ENCODE peak calls at places on chromosomes 5 and 9, in six cellular contexts. One of them, this sample, is unnamed.

GRCh38 chr5:75886706-75887105 is 169.5 kb upstream of the POC5 start:
- DNase-seq in A549: no peak
- DNase-seq in SK-N-SH: no peak
- DNase-seq in naive thymus-derived CD4-positive, alpha-beta T cell: no peak
- DNase-seq in body of pancreas: no peak
- DNase-seq in pancreas: no peak
- DNase-seq in this sample: no peak

GRCh38 chr5:150469718-150470470 is 20.4 kb upstream of the RPS14 start:
- DNase-seq in pancreas: no peak
- DNase-seq in body of pancreas: no peak
- DNase-seq in A549: peak; percentile 46
- DNase-seq in naive thymus-derived CD4-positive, alpha-beta T cell: no peak
- DNase-seq in SK-N-SH: no peak
- DNase-seq in this sample: no peak

GRCh38 chr5:173627860-173628392 is 11.5 kb upstream of the BOD1 start:
- DNase-seq in SK-N-SH: no peak
- DNase-seq in A549: no peak
- DNase-seq in naive thymus-derived CD4-positive, alpha-beta T cell: no peak
- DNase-seq in body of pancreas: no peak
- DNase-seq in pancreas: no peak
- DNase-seq in this sample: no peak

GRCh38 chr5:114830114-114830513 is 339.6 kb downstream of the TRIM36 start:
- DNase-seq in body of pancreas: no peak
- DNase-seq in SK-N-SH: no peak
- DNase-seq in A549: no peak
- DNase-seq in naive thymus-derived CD4-positive, alpha-beta T cell: no peak
- DNase-seq in pancreas: no peak
- DNase-seq in this sample: no peak

GRCh38 chr5:72692273-72692672 is 124.2 kb upstream of the TNPO1 start:
- DNase-seq in naive thymus-derived CD4-positive, alpha-beta T cell: no peak
- DNase-seq in SK-N-SH: no peak
- DNase-seq in body of pancreas: no peak
- DNase-seq in A549: no peak
- DNase-seq in pancreas: no peak
- DNase-seq in this sample: no peak

GRCh38 chr5:74641014-74641777 is 668 bp upstream of the ENC1 start:
- DNase-seq in SK-N-SH: peak; percentile 79
- DNase-seq in body of pancreas: peak; percentile 79
- DNase-seq in naive thymus-derived CD4-positive, alpha-beta T cell: peak; percentile 24
- DNase-seq in A549: peak; percentile 66
- DNase-seq in pancreas: peak; percentile 83
- DNase-seq in this sample: no peak

GRCh38 chr9:118882674-118883073 is 486.6 kb downstream of the BRINP1 start:
- DNase-seq in A549: no peak
- DNase-seq in naive thymus-derived CD4-positive, alpha-beta T cell: no peak
- DNase-seq in pancreas: no peak
- DNase-seq in SK-N-SH: no peak
- DNase-seq in body of pancreas: no peak
- DNase-seq in this sample: no peak

GRCh38 chr9:121434946-121435345 is 64.7 kb downstream of the GGTA1 start:
- DNase-seq in A549: no peak
- DNase-seq in SK-N-SH: no peak
- DNase-seq in body of pancreas: no peak
- DNase-seq in pancreas: no peak
- DNase-seq in naive thymus-derived CD4-positive, alpha-beta T cell: no peak
- DNase-seq in this sample: no peak

GRCh38 chr5:107979272-107979671 is 308.5 kb upstream of the EFNA5 start:
- DNase-seq in body of pancreas: peak; percentile 35
- DNase-seq in SK-N-SH: no peak
- DNase-seq in pancreas: no peak
- DNase-seq in naive thymus-derived CD4-positive, alpha-beta T cell: no peak
- DNase-seq in A549: no peak
- DNase-seq in this sample: no peak

GRCh38 chr5:24068507-24068906 is 561.1 kb downstream of the PRDM9 start:
- DNase-seq in A549: no peak
- DNase-seq in pancreas: no peak
- DNase-seq in SK-N-SH: no peak
- DNase-seq in body of pancreas: no peak
- DNase-seq in naive thymus-derived CD4-positive, alpha-beta T cell: no peak
- DNase-seq in this sample: no peak
- H3K4me1 ChIP-seq in A549: no peaks in the 10 kb centered on the region
- H3K4me1 ChIP-seq in pancreas: no peaks in the 10 kb centered on the region
- H3K4me1 ChIP-seq in SK-N-SH: no peaks in the 10 kb centered on the region
- H3K4me1 ChIP-seq in body of pancreas: peaks cover 7% of the 10 kb centered on the region
- H3K4me1 ChIP-seq in naive thymus-derived CD4-positive, alpha-beta T cell: no peaks in the 10 kb centered on the region
- H3K4me1 ChIP-seq in this sample: no peaks in the 10 kb centered on the region

GRCh38 chr5:142360051-142360498 is 35.3 kb upstream of the SPRY4 start:
- DNase-seq in body of pancreas: no peak
- DNase-seq in pancreas: no peak
- DNase-seq in SK-N-SH: no peak
- DNase-seq in A549: no peak
- DNase-seq in naive thymus-derived CD4-positive, alpha-beta T cell: no peak
- DNase-seq in this sample: no peak

GRCh38 chr5:142358121-142358520 is 33.3 kb upstream of the SPRY4 start:
- DNase-seq in A549: no peak
- DNase-seq in body of pancreas: no peak
- DNase-seq in pancreas: no peak
- DNase-seq in SK-N-SH: no peak
- DNase-seq in naive thymus-derived CD4-positive, alpha-beta T cell: no peak
- DNase-seq in this sample: no peak

GRCh38 chr5:142358648-142359047 is 33.8 kb upstream of the SPRY4 start:
- DNase-seq in pancreas: no peak
- DNase-seq in SK-N-SH: no peak
- DNase-seq in body of pancreas: no peak
- DNase-seq in naive thymus-derived CD4-positive, alpha-beta T cell: no peak
- DNase-seq in A549: no peak
- DNase-seq in this sample: no peak

GRCh38 chr5:142363619-142363963 is 38.8 kb upstream of the SPRY4 start:
- DNase-seq in A549: no peak
- DNase-seq in body of pancreas: no peak
- DNase-seq in pancreas: no peak
- DNase-seq in SK-N-SH: no peak
- DNase-seq in naive thymus-derived CD4-positive, alpha-beta T cell: no peak
- DNase-seq in this sample: no peak

DNA sequence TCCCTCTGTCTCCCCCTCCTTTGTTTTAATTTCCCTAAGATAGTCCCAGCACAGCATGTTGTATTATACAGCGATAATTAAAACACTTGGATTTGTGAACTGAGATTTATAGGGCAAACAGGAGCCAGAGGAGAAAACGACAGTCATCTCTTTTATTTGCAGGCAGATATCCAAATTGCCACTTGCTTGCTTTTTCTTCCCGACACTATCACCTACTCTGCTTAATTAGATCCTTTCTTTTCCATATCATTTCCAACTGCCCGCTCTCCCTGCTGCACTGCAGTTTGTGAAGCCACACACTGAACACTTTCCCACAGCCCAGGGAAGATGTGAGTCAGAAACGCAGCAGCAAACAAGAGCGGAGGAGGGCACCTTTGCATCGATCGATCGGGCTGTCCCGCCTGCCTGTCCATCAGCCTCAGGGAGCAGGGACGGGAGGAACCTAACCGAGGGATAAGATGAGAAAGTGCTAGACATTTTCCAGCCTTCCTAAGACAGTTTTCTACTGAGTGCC is 35.8 kb upstream of the SPRY4 start:
- DNase-seq in SK-N-SH: peak; percentile 52
- DNase-seq in body of pancreas: peak; percentile 55
- DNase-seq in pancreas: peak; percentile 45
- DNase-seq in A549: peak; percentile 58
- DNase-seq in naive thymus-derived CD4-positive, alpha-beta T cell: no peak
- DNase-seq in this sample: no peak
- H3K4me1 ChIP-seq in SK-N-SH: peaks cover 41% of the 10 kb centered on the region
- H3K4me1 ChIP-seq in body of pancreas: peaks cover 46% of the 10 kb centered on the region
- H3K4me1 ChIP-seq in pancreas: no peaks in the 10 kb centered on the region
- H3K4me1 ChIP-seq in A549: peaks cover 59% of the 10 kb centered on the region
- H3K4me1 ChIP-seq in naive thymus-derived CD4-positive, alpha-beta T cell: peaks cover 33% of the 10 kb centered on the region
- H3K4me1 ChIP-seq in this sample: peaks cover 4% of the 10 kb centered on the region

GRCh38 chr9:136057236-136058151 is 37.6 kb downstream of the NACC2 start:
- DNase-seq in SK-N-SH: peak; percentile 36
- DNase-seq in naive thymus-derived CD4-positive, alpha-beta T cell: no peak
- DNase-seq in pancreas: no peak
- DNase-seq in body of pancreas: no peak
- DNase-seq in A549: no peak
- DNase-seq in this sample: no peak

GRCh38 chr9:136059321-136059791 is 35.7 kb downstream of the NACC2 start:
- DNase-seq in naive thymus-derived CD4-positive, alpha-beta T cell: no peak
- DNase-seq in A549: no peak
- DNase-seq in pancreas: no peak
- DNase-seq in body of pancreas: no peak
- DNase-seq in SK-N-SH: peak; percentile 44
- DNase-seq in this sample: no peak

GRCh38 chr9:136059851-136060670 is 35.0 kb downstream of the NACC2 start:
- DNase-seq in SK-N-SH: peak; percentile 76
- DNase-seq in body of pancreas: no peak
- DNase-seq in naive thymus-derived CD4-positive, alpha-beta T cell: no peak
- DNase-seq in pancreas: no peak
- DNase-seq in A549: no peak
- DNase-seq in this sample: no peak

GRCh38 chr9:136058152-136058483 is 37.0 kb downstream of the NACC2 start:
- DNase-seq in A549: no peak
- DNase-seq in body of pancreas: no peak
- DNase-seq in pancreas: no peak
- DNase-seq in SK-N-SH: peak; percentile 14
- DNase-seq in naive thymus-derived CD4-positive, alpha-beta T cell: no peak
- DNase-seq in this sample: no peak

GRCh38 chr9:136058801-136059302 is 36.2 kb downstream of the NACC2 start:
- DNase-seq in A549: no peak
- DNase-seq in body of pancreas: no peak
- DNase-seq in SK-N-SH: peak; percentile 39
- DNase-seq in naive thymus-derived CD4-positive, alpha-beta T cell: no peak
- DNase-seq in pancreas: no peak
- DNase-seq in this sample: no peak
- H3K4me1 ChIP-seq in A549: peaks cover 47% of the 10 kb centered on the region
- H3K4me1 ChIP-seq in body of pancreas: peaks cover 11% of the 10 kb centered on the region
- H3K4me1 ChIP-seq in SK-N-SH: peaks cover 40% of the 10 kb centered on the region
- H3K4me1 ChIP-seq in naive thymus-derived CD4-positive, alpha-beta T cell: no peaks in the 10 kb centered on the region
- H3K4me1 ChIP-seq in pancreas: no peaks in the 10 kb centered on the region
- H3K4me1 ChIP-seq in this sample: peaks cover 16% of the 10 kb centered on the region

DNA sequence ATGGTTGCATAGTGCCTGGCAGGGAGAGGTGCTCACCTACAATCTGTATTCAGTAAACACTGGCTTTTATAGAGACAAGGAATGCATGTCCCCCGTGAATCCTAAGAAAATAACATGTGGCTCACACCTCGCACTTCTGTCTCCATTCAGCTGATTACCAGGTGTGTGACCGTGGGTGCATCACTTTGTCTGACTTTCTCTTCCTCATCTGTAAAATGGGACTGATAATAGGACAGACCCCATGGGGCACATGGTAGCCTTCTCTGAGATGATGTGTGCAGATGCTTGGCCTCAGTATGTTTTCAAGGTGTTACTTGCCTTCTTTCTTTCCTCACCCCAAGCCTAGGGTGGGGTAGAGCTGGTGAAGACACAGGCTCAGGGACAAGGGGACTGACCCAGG is 6.3 kb downstream of the CXXC5 start:
- DNase-seq in SK-N-SH: no peak
- DNase-seq in body of pancreas: no peak
- DNase-seq in naive thymus-derived CD4-positive, alpha-beta T cell: no peak
- DNase-seq in A549: no peak
- DNase-seq in pancreas: no peak
- DNase-seq in this sample: no peak
- H3K4me1 ChIP-seq in SK-N-SH: peaks cover 82% of the 10 kb centered on the region
- H3K4me1 ChIP-seq in body of pancreas: peaks cover 82% of the 10 kb centered on the region
- H3K4me1 ChIP-seq in naive thymus-derived CD4-positive, alpha-beta T cell: peaks cover 17% of the 10 kb centered on the region
- H3K4me1 ChIP-seq in A549: peaks cover 98% of the 10 kb centered on the region
- H3K4me1 ChIP-seq in pancreas: peaks cover 68% of the 10 kb centered on the region
- H3K4me1 ChIP-seq in this sample: peaks cover 49% of the 10 kb centered on the region

DNA sequence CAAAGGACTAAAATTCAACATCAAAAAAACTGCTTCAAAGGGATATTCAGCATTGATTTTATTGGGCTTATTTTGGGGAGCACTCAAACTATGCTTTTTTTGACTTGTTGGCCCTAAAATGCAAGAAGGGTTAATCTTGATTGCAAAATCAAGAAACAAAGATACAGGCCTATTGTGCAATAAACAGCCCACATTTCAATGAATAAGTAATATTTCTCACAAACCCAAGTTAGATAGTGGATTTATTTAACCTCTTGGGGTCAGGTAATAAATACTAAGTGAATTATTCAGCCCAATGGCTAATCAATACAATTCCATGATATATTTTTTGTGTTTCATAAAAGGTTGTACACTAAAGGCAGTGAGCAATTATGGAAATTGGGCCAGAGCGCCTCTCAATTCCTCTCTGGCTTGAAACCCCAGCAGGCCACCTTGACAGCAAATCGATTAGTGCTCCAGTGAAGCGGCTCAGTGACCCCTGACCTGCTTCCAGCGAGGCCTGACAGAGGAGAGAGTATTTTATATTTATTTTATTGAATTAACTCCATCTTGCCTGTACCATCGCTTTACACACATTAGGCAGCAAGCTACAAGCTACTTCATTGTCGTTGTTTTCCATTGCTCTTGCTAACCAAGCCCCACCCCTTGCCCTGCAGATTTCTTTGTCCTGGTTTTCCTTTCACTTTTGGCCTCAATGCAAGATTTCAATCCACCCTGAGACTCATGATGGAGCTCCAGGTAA is 65.5 kb downstream of the EBF1 start:
- DNase-seq in body of pancreas: peak; percentile 32
- DNase-seq in naive thymus-derived CD4-positive, alpha-beta T cell: no peak
- DNase-seq in SK-N-SH: no peak
- DNase-seq in A549: no peak
- DNase-seq in pancreas: no peak
- DNase-seq in this sample: no peak
- H3K4me1 ChIP-seq in body of pancreas: peaks cover 9% of the 10 kb centered on the region
- H3K4me1 ChIP-seq in naive thymus-derived CD4-positive, alpha-beta T cell: no peaks in the 10 kb centered on the region
- H3K4me1 ChIP-seq in SK-N-SH: no peaks in the 10 kb centered on the region
- H3K4me1 ChIP-seq in A549: no peaks in the 10 kb centered on the region
- H3K4me1 ChIP-seq in pancreas: peaks cover 5% of the 10 kb centered on the region
- H3K4me1 ChIP-seq in this sample: peaks cover 4% of the 10 kb centered on the region

GRCh38 chr9:112752334-112753110 is 2.0 kb downstream of the SNX30 start:
- DNase-seq in body of pancreas: no peak
- DNase-seq in naive thymus-derived CD4-positive, alpha-beta T cell: no peak
- DNase-seq in SK-N-SH: no peak
- DNase-seq in pancreas: no peak
- DNase-seq in A549: no peak
- DNase-seq in this sample: no peak
- H3K4me1 ChIP-seq in body of pancreas: peaks cover 40% of the 10 kb centered on the region
- H3K4me1 ChIP-seq in naive thymus-derived CD4-positive, alpha-beta T cell: peaks cover 51% of the 10 kb centered on the region
- H3K4me1 ChIP-seq in SK-N-SH: peaks cover 10% of the 10 kb centered on the region
- H3K4me1 ChIP-seq in pancreas: no peaks in the 10 kb centered on the region
- H3K4me1 ChIP-seq in A549: peaks cover 34% of the 10 kb centered on the region
- H3K4me1 ChIP-seq in this sample: peaks cover 4% of the 10 kb centered on the region

GRCh38 chr5:68999181-68999580 is 94.6 kb upstream of the SLC30A5 start:
- DNase-seq in SK-N-SH: no peak
- DNase-seq in naive thymus-derived CD4-positive, alpha-beta T cell: no peak
- DNase-seq in body of pancreas: no peak
- DNase-seq in A549: no peak
- DNase-seq in pancreas: no peak
- DNase-seq in this sample: no peak
- H3K4me1 ChIP-seq in SK-N-SH: peaks cover 21% of the 10 kb centered on the region
- H3K4me1 ChIP-seq in naive thymus-derived CD4-positive, alpha-beta T cell: no peaks in the 10 kb centered on the region
- H3K4me1 ChIP-seq in body of pancreas: no peaks in the 10 kb centered on the region
- H3K4me1 ChIP-seq in A549: no peaks in the 10 kb centered on the region
- H3K4me1 ChIP-seq in pancreas: no peaks in the 10 kb centered on the region
- H3K4me1 ChIP-seq in this sample: no peaks in the 10 kb centered on the region